ENCODE peak calls at places on chromosomes 2 and 18, in seven cellular contexts. A, M, U, O, G, L and N are unnamed samples.

GRCh38 chr2:133573771-133574170 is 5.5 kb upstream of the NCKAP5 start:
- DNase-seq in A (no peak), M (no peak), U (no peak), O (no peak), G (no peak), L (no peak), N (no peak)

GRCh38 chr2:96815326-96816126 is 542 bp upstream of the CNNM3 start:
- DNase-seq in A (no peak), M (peak), U (peak), O (peak), G (peak), L (peak), N (no peak)

GRCh38 chr2:69164379-69164778 is 151.4 kb downstream of the ANTXR1 start:
- DNase-seq in A (peak), M (no peak), U (no peak), O (peak), G (no peak), L (no peak), N (no peak)

GRCh38 chr2:36539631-36540030 is 58.3 kb downstream of the FEZ2 start:
- DNase-seq in A (no peak), M (no peak), U (no peak), O (no peak), G (peak), L (no peak), N (no peak)

GRCh38 chr2:29130295-29130694 is 15.1 kb downstream of the CLIP4 start:
- DNase-seq in A (no peak), M (peak), U (peak), O (peak), G (peak), L (peak), N (no peak)

GRCh38 chr2:72144412-72144745 is 3.3 kb downstream of the CYP26B1 start:
- DNase-seq in A (no peak), M (no peak), U (no peak), O (peak), G (no peak), L (no peak), N (no peak)

GRCh38 chr2:174929786-174930185 is 75.4 kb downstream of the CHN1 start:
- DNase-seq in A (no peak), M (no peak), U (no peak), O (no peak), G (no peak), L (no peak), N (no peak)

GRCh38 chr2:237876951-237877491 is 17.6 kb downstream of the RAMP1 start:
- DNase-seq in A (no peak), M (no peak), U (no peak), O (no peak), G (no peak), L (no peak), N (peak)

GRCh38 chr2:71235930-71236587 is 9.2 kb upstream of the PAIP2B start:
- DNase-seq in A (no peak), M (no peak), U (no peak), O (no peak), G (no peak), L (no peak), N (no peak)

GRCh38 chr18:44736664-44737063 is 56.0 kb downstream of the SETBP1 start:
- DNase-seq in A (no peak), M (no peak), U (no peak), O (no peak), G (no peak), L (no peak), N (no peak)

GRCh38 chr2:147843421-147843863 is 1.4 kb upstream of the ACVR2A start:
- DNase-seq in A (no peak), M (no peak), U (no peak), O (peak), G (no peak), L (no peak), N (no peak)

GRCh38 chr2:127105656-127106456 is 1.1 kb downstream of the BIN1 start:
- DNase-seq in A (no peak), M (no peak), U (no peak), O (peak), G (peak), L (peak), N (peak)

GRCh38 chr18:6001867-6002266 is 106.5 kb upstream of the TMEM200C start:
- DNase-seq in A (no peak), M (no peak), U (no peak), O (no peak), G (no peak), L (no peak), N (no peak)

GRCh38 chr2:197294260-197294659 is 16.3 kb downstream of the ANKRD44 start:
- DNase-seq in A (no peak), M (no peak), U (no peak), O (no peak), G (no peak), L (no peak), N (no peak)

GRCh38 chr2:156009293-156009692 is 323.2 kb downstream of the NR4A2 start:
- DNase-seq in A (no peak), M (no peak), U (no peak), O (no peak), G (no peak), L (no peak), N (no peak)

GRCh38 chr18:3062798-3063563 is 50.0 kb upstream of the LPIN2 start:
- DNase-seq in A (no peak), M (peak), U (peak), O (peak), G (peak), L (peak), N (peak)

GRCh38 chr18:76958692-76959341 is 136.5 kb downstream of the ZNF236 start:
- DNase-seq in A (no peak), M (no peak), U (no peak), O (peak), G (no peak), L (no peak), N (no peak)

GRCh38 chr2:10326151-10326616 is 23.5 kb downstream of the HPCAL1 start:
- DNase-seq in A (no peak), M (no peak), U (no peak), O (peak), G (no peak), L (no peak), N (no peak)

GRCh38 chr2:217756375-217757107 is 246.3 kb downstream of the TNS1 start:
- DNase-seq in A (no peak), M (peak), U (peak), O (peak), G (peak), L (peak), N (peak)

GRCh38 chr2:227789803-227790202 is 23.8 kb upstream of the CCL20 start:
- DNase-seq in A (no peak), M (no peak), U (no peak), O (no peak), G (no peak), L (no peak), N (no peak)